ENCODE peak calls at places on chromosomes 2 and 18, in nine cellular contexts. R is endothelial cell of umbilical vein, G is IMR-90, E is HCT116, T is hepatocyte, M is uterus, A is ovary, Z is heart right ventricle, D is A549. W is an unnamed sample.

GRCh38 chr2:127575185-127575765 is 39.8 kb downstream of the MYO7B start:
- DNase-seq in E (no peak), A (no peak), T (no peak), Z (no peak), G (no peak), M (no peak), R (no peak), D (no peak), W (no peak)

GRCh38 chr2:53353372-53354111 is 414.1 kb upstream of the CHAC2 start:
- DNase-seq in R (no peak), E (peak), D (no peak), M (no peak), T (peak), A (no peak), Z (no peak), G (peak), W (peak)

GRCh38 chr18:45415614-45416013 is 199.7 kb upstream of the SLC14A2 start:
- DNase-seq in D (no peak), T (no peak), R (no peak), A (no peak), M (no peak), G (no peak), E (no peak), Z (no peak), W (no peak)

GRCh38 chr2:223563462-223563861 is 38.7 kb downstream of the SCG2 start:
- DNase-seq in G (peak), A (no peak), T (peak), R (peak), E (peak), Z (no peak), D (peak), M (no peak), W (peak)

GRCh38 chr2:134225173-134225572 is 28.7 kb upstream of the MGAT5 start:
- DNase-seq in R (no peak), T (no peak), D (no peak), Z (no peak), E (no peak), A (no peak), G (peak), M (no peak), W (no peak)

GRCh38 chr2:208595386-208596275 is 189.0 kb downstream of the PTH2R start:
- DNase-seq in E (peak), D (peak), M (no peak), A (no peak), Z (no peak), T (peak), R (no peak), G (no peak), W (no peak)

GRCh38 chr2:203706403-203706802 is at the start of gene CD28:
- DNase-seq in T (no peak), A (no peak), R (no peak), G (no peak), E (no peak), M (no peak), D (no peak), Z (peak), W (no peak)

GRCh38 chr2:38417745-38418689 is 40.9 kb upstream of the ATL2 start:
- DNase-seq in E (no peak), G (no peak), D (no peak), M (no peak), Z (no peak), R (no peak), T (no peak), A (no peak), W (no peak)

GRCh38 chr2:71101656-71102055 is 28.4 kb downstream of the MCEE start:
- DNase-seq in A (no peak), M (no peak), E (no peak), D (no peak), T (no peak), R (peak), Z (no peak), G (peak), W (peak)

GRCh38 chr2:199431748-199432213 is 26.0 kb downstream of the SATB2 start:
- DNase-seq in D (no peak), R (peak), T (no peak), M (no peak), Z (no peak), G (peak), E (peak), A (no peak), W (peak)

GRCh38 chr18:59902993-59903610 is 3.3 kb downstream of the PMAIP1 start:
- DNase-seq in R (no peak), A (no peak), G (no peak), E (no peak), D (no peak), T (no peak), Z (no peak), M (no peak), W (no peak)

GRCh38 chr2:7180641-7181370 is 263.6 kb downstream of the RNF144A start:
- DNase-seq in D (peak), G (no peak), Z (no peak), R (no peak), E (no peak), A (no peak), M (no peak), T (peak), W (peak)

GRCh38 chr18:13823707-13824395 is at the start of gene MC5R:
- DNase-seq in Z (peak), R (peak), T (peak), G (peak), M (no peak), E (no peak), D (peak), A (peak), W (peak)

GRCh38 chr18:49944681-49945080 is 131.3 kb upstream of the ACAA2 start:
- DNase-seq in Z (peak), D (no peak), A (no peak), T (peak), E (no peak), M (no peak), G (peak), R (no peak), W (no peak)

GRCh38 chr18:76674596-76674995 is 147.8 kb upstream of the ZNF236 start:
- DNase-seq in T (no peak), M (peak), D (no peak), E (no peak), G (no peak), A (no peak), Z (no peak), R (no peak), W (no peak)

GRCh38 chr2:207632575-207633492 is 7.6 kb upstream of the METTL21A start:
- DNase-seq in G (peak), R (no peak), D (peak), M (no peak), Z (no peak), A (no peak), T (peak), E (no peak), W (no peak)

GRCh38 chr18:23422751-23423418 is 30.2 kb upstream of the RIOK3 start:
- DNase-seq in T (peak), G (peak), M (no peak), E (peak), Z (no peak), D (peak), R (no peak), A (no peak), W (no peak)
- H3K4me3 ChIP-seq in T (no peak), G (no peak), M (no peak), E (no peak), Z (no peak), D (no peak), R (no peak), A (no peak), W (no peak)

GRCh38 chr2:226618544-226618874 is 181.1 kb downstream of the IRS1 start:
- DNase-seq in A (no peak), E (no peak), T (no peak), R (no peak), G (no peak), M (no peak), D (no peak), Z (no peak), W (no peak)
- H3K27ac ChIP-seq in A (no peak), E (peak), T (no peak), R (no peak), G (no peak), M (no peak), D (peak), Z (no peak), W (no peak)

GRCh38 chr2:27290571-27290970 is 8.3 kb downstream of the TRIM54 start:
- DNase-seq in M (no peak), Z (no peak), A (no peak), E (no peak), G (no peak), T (no peak), D (no peak), R (no peak), W (no peak)
- H3K4me3 ChIP-seq in M (no peak), Z (no peak), A (no peak), E (no peak), G (no peak), T (no peak), D (no peak), R (no peak), W (no peak)

DNA sequence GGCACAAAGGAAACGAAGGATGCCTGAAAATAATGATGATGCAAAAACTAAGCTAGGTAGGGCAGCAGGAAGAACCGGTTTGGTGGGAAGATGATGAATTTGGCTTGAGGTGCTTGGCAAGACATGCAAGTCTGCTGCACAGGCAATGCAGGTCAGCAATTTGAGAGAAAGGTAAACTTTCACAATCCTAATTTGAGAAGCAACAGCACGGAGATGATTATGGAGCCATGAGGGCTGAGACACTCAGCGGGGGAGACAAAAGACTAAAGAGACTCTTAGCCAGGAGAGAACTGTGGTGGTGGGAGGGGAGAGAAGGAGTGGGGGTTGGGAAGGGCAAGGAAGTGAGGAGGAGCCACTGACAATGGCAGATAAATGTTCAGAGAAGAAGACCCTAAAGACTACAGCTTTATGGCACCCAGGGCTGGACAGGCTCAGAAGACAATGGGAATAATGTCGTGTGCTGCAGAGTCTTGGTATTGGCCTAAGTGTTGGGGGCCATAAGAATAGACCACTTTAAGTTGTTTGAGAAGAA is 19.4 kb upstream of the RNF149 start:
- DNase-seq in R (no peak), Z (no peak), M (no peak), E (peak), A (no peak), D (no peak), G (no peak), T (peak), W (no peak)
- H3K27ac ChIP-seq in R (peak), Z (peak), M (no peak), E (no peak), A (no peak), D (no peak), G (no peak), T (peak), W (no peak)

DNA sequence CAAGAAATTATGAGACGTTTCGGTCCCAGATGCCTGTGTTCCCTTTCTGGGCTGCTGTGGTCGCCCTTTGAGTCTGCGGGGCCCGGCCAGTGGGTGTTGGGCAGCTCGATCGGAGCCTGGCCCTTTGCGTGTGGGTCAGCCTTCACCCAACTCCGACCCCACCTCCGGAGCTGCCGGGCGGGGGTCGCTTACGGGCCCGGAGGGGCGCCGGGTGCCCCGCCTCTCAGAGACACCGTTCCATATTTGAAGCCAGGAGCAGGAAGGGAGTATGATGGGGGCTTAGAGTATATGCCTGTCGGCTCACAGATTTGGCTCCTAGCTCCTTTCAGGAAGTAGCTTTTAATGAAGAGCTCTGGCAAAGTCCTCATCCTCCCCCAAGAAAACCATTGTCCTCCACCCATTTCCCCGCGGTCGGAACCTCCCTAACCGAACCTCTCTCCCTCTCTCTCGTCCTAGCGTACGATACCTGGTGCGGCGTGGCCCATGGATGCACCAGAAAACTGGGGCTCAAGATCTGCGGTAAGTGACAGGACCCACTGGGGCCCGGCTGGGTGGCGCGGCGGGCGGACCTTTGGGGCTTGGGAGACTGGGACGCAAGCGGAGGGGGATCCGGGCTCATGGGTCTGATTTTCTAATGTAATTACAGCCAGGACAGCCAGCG is 5.1 kb downstream of the GAD1 start:
- DNase-seq in Z (no peak), M (no peak), T (no peak), R (no peak), A (no peak), G (no peak), D (no peak), E (no peak), W (no peak)
- H3K4me3 ChIP-seq in Z (peak), M (no peak), T (no peak), R (no peak), A (no peak), G (no peak), D (peak), E (no peak), W (no peak)

GRCh38 chr2:239674101-239674980 is 273.5 kb upstream of the HDAC4 start:
- DNase-seq in Z (no peak), A (no peak), D (no peak), M (no peak), E (no peak), T (no peak), G (no peak), R (no peak), W (no peak)
- H3K27ac ChIP-seq in Z (no peak), A (no peak), D (no peak), M (no peak), E (no peak), T (no peak), G (no peak), R (no peak), W (no peak)

GRCh38 chr2:168459256-168459655 is 3.2 kb downstream of the CERS6 start:
- DNase-seq in G (no peak), E (no peak), Z (no peak), A (no peak), T (no peak), D (no peak), R (no peak), M (no peak), W (no peak)
- H3K4me3 ChIP-seq in G (no peak), E (no peak), Z (no peak), A (no peak), T (no peak), D (no peak), R (no peak), M (no peak), W (no peak)